ENCODE peak calls at places on chromosomes 1 and 21, in four cellular contexts. H is pancreas, O is lower lobe of right lung, F is mammary epithelial cell. X is an unnamed sample.

GRCh38 chr21:40118527-40118926 is 251.3 kb downstream of the PCP4 start:
- DNase-seq in H (no peak), F (peak; percentile 60), O (no peak), X (peak; percentile 4)

GRCh38 chr1:185155600-185156320 is 993 bp downstream of the TRMT1L start:
- DNase-seq in O (no peak), H (no peak), F (peak; percentile 31), X (no peak)

GRCh38 chr1:240577095-240577494 is 34.9 kb downstream of the GREM2 start:
- DNase-seq in F (no peak), H (no peak), O (no peak), X (no peak)

GRCh38 chr1:179510038-179510437 is 65.7 kb downstream of the NPHS2 start:
- DNase-seq in O (no peak), F (no peak), H (no peak), X (no peak)

GRCh38 chr1:173717238-173717637 is 2.5 kb downstream of the KLHL20 start:
- DNase-seq in H (no peak), F (no peak), O (no peak), X (no peak)

GRCh38 chr1:51922040-51922439 is 43.5 kb upstream of the NRDC start:
- DNase-seq in O (no peak), H (no peak), F (no peak), X (no peak)

GRCh38 chr1:89974211-89974610 is 20.7 kb upstream of the ZNF326 start:
- DNase-seq in F (no peak), O (no peak), H (no peak), X (no peak)

GRCh38 chr1:202940561-202940960 is 13.5 kb upstream of the KLHL12 start:
- DNase-seq in H (no peak), O (no peak), F (peak; percentile 11), X (peak; percentile 16)

GRCh38 chr1:204692320-204692851 is 6.8 kb upstream of the LRRN2 start:
- DNase-seq in H (no peak), F (no peak), O (no peak), X (no peak)

GRCh38 chr1:33338495-33339211 is 17.8 kb upstream of the A3GALT2 start:
- DNase-seq in F (peak; percentile 75), O (peak; percentile 66), H (peak; percentile 73), X (no peak)

GRCh38 chr1:21919520-21919919 is 17.6 kb downstream of the HSPG2 start:
- DNase-seq in O (no peak), F (peak; percentile 78), H (no peak), X (no peak)

GRCh38 chr1:46613661-46614603 is 2.7 kb downstream of the MOB3C start:
- DNase-seq in O (peak; percentile 93), F (peak; percentile 30), H (peak; percentile 87), X (peak; percentile 42)

GRCh38 chr1:230029244-230029643 is 37.8 kb upstream of the GALNT2 start:
- DNase-seq in H (no peak), O (no peak), F (no peak), X (no peak)

GRCh38 chr21:38082936-38083335 is 166.7 kb upstream of the KCNJ6 start:
- DNase-seq in F (peak; percentile 48), O (no peak), H (no peak), X (no peak)

GRCh38 chr1:41368801-41369200 is 7.6 kb downstream of the FOXO6 start:
- DNase-seq in F (no peak), H (no peak), O (no peak), X (no peak)

GRCh38 chr1:59560807-59561450 is 253.8 kb upstream of the HOOK1 start:
- DNase-seq in H (no peak), O (no peak), F (no peak), X (no peak)

GRCh38 chr1:112879834-112880233 is 76.2 kb downstream of the SLC16A1 start:
- DNase-seq in F (no peak), O (no peak), H (no peak), X (no peak)

GRCh38 chr1:44507490-44508396 is 102.7 kb downstream of the RNF220 start:
- DNase-seq in F (no peak), H (no peak), O (no peak), X (no peak)

GRCh38 chr1:106975944-106976343 is 80.5 kb upstream of the PRMT6 start:
- DNase-seq in H (no peak), O (no peak), F (no peak), X (no peak)
- TF ChIP-seq CTCF in H (no peak), O (no peak), F (peak; percentile 9), X (no peak)

GRCh38 chr1:6038603-6039002 is 7.1 kb upstream of the KCNAB2 start:
- DNase-seq in H (no peak), O (no peak), F (no peak), X (no peak)

GRCh38 chr1:6040859-6041415 is 4.8 kb upstream of the KCNAB2 start:
- DNase-seq in F (no peak), H (no peak), O (peak; percentile 55), X (no peak)

GRCh38 chr1:6039031-6039430 is 6.7 kb upstream of the KCNAB2 start:
- DNase-seq in O (no peak), F (no peak), H (no peak), X (no peak)

GRCh38 chr1:6041432-6042062 is 4.1 kb upstream of the KCNAB2 start:
- DNase-seq in H (no peak), F (peak; percentile 19), O (peak; percentile 70), X (no peak)

GRCh38 chr1:6040444-6040843 is 5.2 kb upstream of the KCNAB2 start:
- DNase-seq in F (no peak), H (no peak), O (no peak), X (no peak)
- H3K27ac ChIP-seq in F (no peak overlapping the region), H (no peak overlapping the region), O (no peak overlapping the region), X (no peak overlapping the region)

GRCh38 chr1:114780344-114781226 is at the start of gene SIKE1:
- DNase-seq in H (peak; percentile 96), F (peak; percentile 90), O (peak; percentile 95), X (peak; percentile 85)
- TF ChIP-seq CTCF in H (no peak), F (no peak), O (peak; percentile 28), X (no peak)

GRCh38 chr1:67169496-67169895 is 3.2 kb downstream of the IL23R start:
- DNase-seq in F (no peak), O (no peak), H (no peak), X (no peak)
- H3K27ac ChIP-seq in F (no peak overlapping the region), O (no peak overlapping the region), H (no peak overlapping the region), X (no peak overlapping the region)

GRCh38 chr21:41149199-41149598 is 18.8 kb upstream of the BACE2 start:
- DNase-seq in O (no peak), F (no peak), H (no peak), X (no peak)

GRCh38 chr21:41143596-41144325 is 24.2 kb upstream of the BACE2 start:
- DNase-seq in H (no peak), F (no peak), O (no peak), X (no peak)

GRCh38 chr21:41147979-41148355 is 20.0 kb upstream of the BACE2 start:
- DNase-seq in O (no peak), F (no peak), H (no peak), X (no peak)

GRCh38 chr21:41148798-41149197 is 19.2 kb upstream of the BACE2 start:
- DNase-seq in O (no peak), H (no peak), F (no peak), X (no peak)

DNA sequence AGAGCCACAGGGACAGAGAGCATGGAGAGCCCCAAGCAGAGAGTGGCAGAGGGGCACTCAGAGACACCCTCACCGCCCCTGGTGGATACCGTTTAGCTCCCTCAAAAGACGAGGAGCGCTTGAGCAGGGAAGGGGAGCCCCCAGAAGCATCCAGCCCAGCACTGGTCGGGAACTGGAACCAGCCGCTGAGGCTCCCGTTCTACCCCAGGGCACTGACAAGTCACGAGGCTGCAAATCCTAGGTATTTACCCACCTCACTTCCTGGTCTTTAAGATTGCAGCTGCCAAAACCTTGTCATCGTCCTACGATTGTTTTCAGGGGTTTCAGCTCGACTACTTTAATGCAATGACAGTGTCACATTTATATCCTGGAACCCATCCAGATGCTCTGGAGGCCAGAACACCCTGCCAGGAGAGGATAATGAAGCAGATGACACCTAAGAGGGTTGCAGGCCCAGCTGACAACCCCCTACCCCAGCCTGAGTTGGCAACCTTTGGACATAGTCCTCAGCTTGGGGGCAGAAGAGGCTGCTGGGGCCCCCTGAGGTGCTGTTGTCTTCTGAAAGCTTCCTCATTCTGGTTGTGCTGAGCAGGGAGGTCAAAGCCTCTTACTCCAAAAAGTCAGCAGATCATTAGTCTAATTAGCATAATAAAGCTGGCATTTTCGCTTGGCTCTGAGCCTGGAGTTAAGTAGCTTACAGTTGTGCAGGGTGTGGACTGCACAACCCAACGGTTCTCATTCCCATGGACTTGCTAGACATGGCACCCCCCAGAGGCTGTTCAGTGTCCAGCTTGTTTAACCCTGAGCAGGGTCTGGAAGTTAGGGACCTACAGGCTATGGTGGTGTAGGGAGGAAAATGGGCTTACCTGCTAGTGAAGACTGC is 20.6 kb upstream of the BACE2 start:
- DNase-seq in H (no peak), O (no peak), F (no peak), X (no peak)
- TF ChIP-seq CTCF in H (no peak), O (no peak), F (no peak), X (no peak)

X was measured in RWPE1.